ENCODE peak calls at places on chromosomes 4 and X, in six cellular contexts. J is spleen, O is testis, N is vagina, B is A549, Z is uterus. T is an unnamed sample.
A peak's percentile ranks its signal among the peaks of the same experiment; 100 is the strongest.

GRCh38 chr4:128163177-128164117 is 102.3 kb downstream of the LARP1B start:
- DNase-seq in Z (no peak), N (no peak), J (no peak), O (no peak), B (peak; percentile 28), T (no peak)

GRCh38 chr4:94924566-94924965 is 166.8 kb downstream of the BMPR1B start:
- DNase-seq in O (no peak), Z (no peak), N (no peak), B (no peak), J (no peak), T (no peak)

GRCh38 chr4:176230827-176231226 is 35.4 kb upstream of the SPATA4 start:
- DNase-seq in Z (no peak), O (no peak), J (no peak), B (no peak), N (no peak), T (no peak)

GRCh38 chr4:134911941-134912340 is 710.4 kb upstream of the PABPC4L start:
- DNase-seq in B (no peak), Z (no peak), O (no peak), J (no peak), N (no peak), T (no peak)

GRCh38 chr4:71272976-71273375 is 65.8 kb upstream of the SLC4A4 start:
- DNase-seq in O (no peak), B (no peak), J (no peak), Z (no peak), N (no peak), T (no peak)

GRCh38 chr4:74933562-74934015 is 673 bp downstream of the PARM1 start:
- DNase-seq in N (no peak), Z (peak; percentile 17), O (peak; percentile 52), J (peak; percentile 76), B (no peak), T (peak; percentile 28)

GRCh38 chr4:32022071-32022470 is 1301.9 kb downstream of the PCDH7 start:
- DNase-seq in O (no peak), J (no peak), N (no peak), B (peak; percentile 17), Z (no peak), T (no peak)

GRCh38 chrX:9562851-9563250 is 98.0 kb downstream of the TBL1X start:
- DNase-seq in O (peak; percentile 45), B (peak; percentile 22), J (no peak), N (no peak), Z (no peak), T (no peak)

GRCh38 chr4:39495446-39496208 is 31.6 kb downstream of the UGDH start:
- DNase-seq in N (no peak), B (no peak), J (no peak), O (no peak), Z (no peak), T (no peak)

GRCh38 chrX:10579018-10579752 is 41.2 kb downstream of the MID1 start:
- DNase-seq in J (no peak), B (no peak), O (no peak), N (no peak), Z (no peak), T (no peak)

GRCh38 chr4:169818063-169818679 is 60.4 kb upstream of the HPF1 start:
- DNase-seq in B (no peak), Z (no peak), O (no peak), N (no peak), J (no peak), T (no peak)

DNA sequence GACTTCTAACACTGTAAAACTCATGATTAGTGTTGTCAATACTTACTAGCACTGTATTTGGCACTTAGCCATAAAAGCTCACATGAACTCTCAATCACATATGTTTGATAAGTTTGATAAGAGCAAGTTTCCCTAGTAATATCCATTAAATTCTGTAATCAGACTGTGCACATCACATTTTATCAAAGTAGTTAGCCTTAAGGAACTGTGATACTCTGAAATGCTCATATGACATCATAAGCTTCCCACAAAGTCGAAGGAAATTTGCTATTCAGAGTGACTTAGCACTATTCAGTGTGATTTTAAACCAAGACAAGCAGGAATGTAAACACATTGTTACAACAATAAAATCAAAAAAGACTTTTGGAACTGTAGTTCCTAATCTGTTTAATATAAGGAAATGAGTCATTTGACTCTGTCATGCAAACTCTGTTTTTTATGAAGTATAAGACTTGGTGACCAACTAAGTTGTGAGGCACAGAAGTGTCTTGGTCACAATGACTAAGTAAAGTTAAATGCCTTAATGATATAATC is 6.7 kb downstream of the SLC7A11 start:
- DNase-seq in Z (no peak), O (no peak), B (no peak), J (no peak), N (no peak), T (no peak)
- H3K27ac ChIP-seq in Z (no peak overlapping the region), O (no peak overlapping the region), B (peak overlapping the region; percentile 92), J (no peak overlapping the region), N (no peak overlapping the region), T (peak overlapping the region; percentile 69)

DNA sequence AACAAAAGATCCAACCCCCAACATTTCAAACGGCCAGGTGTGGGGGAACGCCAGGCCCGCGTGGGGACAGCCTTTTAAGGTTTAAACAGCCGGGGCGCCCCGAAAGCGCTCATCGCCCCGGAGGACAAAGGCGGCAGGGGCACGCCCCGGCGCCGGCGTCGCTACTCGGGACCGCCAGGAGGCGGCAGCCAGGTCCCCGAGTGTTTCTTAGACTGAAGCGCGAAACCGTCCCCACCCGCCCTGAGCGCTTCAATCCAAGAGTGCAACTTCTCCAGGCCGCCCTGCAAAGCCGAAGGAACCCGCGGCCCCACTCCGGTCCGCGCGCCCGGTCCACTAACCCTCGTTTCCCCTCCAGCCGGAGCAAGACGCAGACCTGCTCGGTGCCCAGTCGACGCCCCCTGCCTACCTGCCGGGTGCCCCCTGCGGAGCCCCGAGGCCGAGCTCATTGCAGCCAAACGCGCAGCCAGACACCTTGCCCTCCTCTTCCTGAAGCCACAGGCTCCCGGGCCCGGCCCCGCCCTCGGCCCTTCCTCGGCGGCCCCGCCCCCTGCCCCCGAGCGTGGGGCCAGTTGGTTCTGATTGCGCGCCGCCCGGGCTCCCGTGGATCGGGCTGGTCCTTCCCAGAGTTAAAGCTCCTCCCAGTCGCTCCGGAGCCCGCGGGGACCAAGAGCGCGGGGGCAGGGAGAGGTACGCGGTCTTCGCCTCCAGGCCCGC is at the start of gene CASP6:
- DNase-seq in Z (peak; percentile 85), J (peak; percentile 95), B (peak; percentile 54), N (no peak), O (peak; percentile 87), T (peak; percentile 92)
- TF ChIP-seq POLR2A in Z (peak; percentile 48), J (no peak), B (peak; percentile 42), N (no peak), O (no peak), T (no peak)

DNA sequence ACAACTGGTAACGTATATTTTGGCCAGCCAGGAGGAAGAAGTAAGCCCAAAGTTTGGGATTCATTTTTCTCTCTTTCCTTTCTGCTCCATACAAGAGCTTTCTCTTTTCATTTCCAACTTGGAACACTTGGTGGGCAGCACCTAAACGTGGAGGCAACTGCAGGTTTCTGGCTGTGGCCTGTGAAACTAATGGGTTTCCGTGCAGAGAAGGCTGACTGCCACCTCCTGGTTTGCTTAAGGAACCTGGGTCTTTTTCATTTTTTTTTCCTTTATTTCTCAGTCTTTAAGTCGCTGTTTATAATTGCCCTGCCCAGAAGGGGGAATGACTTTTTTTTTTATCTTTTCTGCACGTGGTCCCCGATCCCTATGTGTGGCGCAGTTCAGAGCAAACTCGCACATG is 15.4 kb downstream of the ZNF718 start:
- DNase-seq in Z (no peak), O (no peak), B (no peak), J (no peak), N (no peak), T (no peak)
- H3K9me3 ChIP-seq in Z (peaks cover 12% of the 10 kb centered on the region), O (no peaks in the 10 kb centered on the region), B (peaks cover 71% of the 10 kb centered on the region), J (peaks cover 100% of the 10 kb centered on the region), N (peaks cover 54% of the 10 kb centered on the region), T (peaks cover 53% of the 10 kb centered on the region)

GRCh38 chr4:87046111-87046510 is 111.3 kb downstream of the AFF1 start:
- DNase-seq in N (no peak), J (no peak), O (no peak), B (no peak), Z (no peak), T (no peak)
- H3K27ac ChIP-seq in N (peak overlapping the region; percentile 84), J (peak overlapping the region; percentile 81), O (no peak overlapping the region), B (no peak overlapping the region), Z (peak overlapping the region; percentile 89), T (peak overlapping the region; percentile 69)

DNA sequence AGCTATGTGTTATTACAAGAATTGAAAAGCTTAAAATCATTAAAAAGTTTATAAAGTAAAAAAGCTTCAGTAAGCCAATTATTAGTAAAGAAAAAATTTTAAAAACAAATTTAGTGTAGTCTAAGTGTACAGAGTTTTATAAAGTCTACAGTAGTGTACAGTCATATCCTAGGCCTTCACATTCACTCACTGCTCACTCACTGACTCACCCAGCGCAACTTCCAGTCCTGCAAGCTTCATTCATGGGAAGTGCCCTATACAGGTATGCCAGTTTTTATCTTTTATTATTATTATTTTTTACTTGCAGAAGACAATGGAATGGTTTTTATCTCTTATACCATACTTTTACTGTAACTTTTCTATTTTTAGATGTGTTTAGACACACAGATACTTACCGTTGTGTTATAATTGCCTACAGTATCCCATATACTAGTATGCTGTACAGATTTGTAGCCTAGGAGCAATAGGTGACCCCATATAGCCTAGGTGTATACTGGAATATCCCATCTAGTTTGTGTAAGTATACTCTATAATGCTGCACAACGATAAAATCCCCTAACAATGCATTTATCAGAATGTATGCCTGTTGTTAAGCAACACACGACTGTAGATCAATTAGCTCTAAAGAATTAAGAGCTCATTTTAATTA is 230.7 kb downstream of the DCLK2 start:
- DNase-seq in B (no peak), N (no peak), O (no peak), J (no peak), Z (no peak), T (no peak)
- TF ChIP-seq POLR2A in B (no peak), N (no peak), O (no peak), J (no peak), Z (no peak), T (no peak)

GRCh38 chr4:19736968-19737756 is 514.5 kb upstream of the SLIT2 start:
- DNase-seq in O (no peak), N (no peak), B (no peak), J (no peak), Z (no peak), T (no peak)
- H3K9me3 ChIP-seq in O (no peaks in the 10 kb centered on the region), N (no peaks in the 10 kb centered on the region), B (no peaks in the 10 kb centered on the region), J (peaks cover 8% of the 10 kb centered on the region), Z (no peaks in the 10 kb centered on the region), T (no peaks in the 10 kb centered on the region)

GRCh38 chrX:136246201-136246600 is 5.0 kb downstream of the MAP7D3 start:
- DNase-seq in O (no peak), N (no peak), J (no peak), Z (no peak), B (no peak), T (no peak)

GRCh38 chrX:136251042-136251991 is at the start of gene MAP7D3:
- DNase-seq in B (peak; percentile 54), J (peak; percentile 93), O (peak; percentile 70), Z (peak; percentile 65), N (no peak), T (peak; percentile 60)

GRCh38 chrX:136255543-136255942 is 4.3 kb upstream of the MAP7D3 start:
- DNase-seq in Z (no peak), B (no peak), O (peak; percentile 22), J (no peak), N (no peak), T (no peak)

GRCh38 chrX:136250191-136251041 is 784 bp downstream of the MAP7D3 start:
- DNase-seq in J (no peak), B (peak; percentile 40), O (peak; percentile 23), N (no peak), Z (no peak), T (no peak)
- H3K27ac ChIP-seq in J (peak overlapping the region; percentile 80), B (peak overlapping the region; percentile 95), O (peak overlapping the region; percentile 77), N (peak overlapping the region; percentile 69), Z (peak overlapping the region; percentile 83), T (peak overlapping the region; percentile 74)

GRCh38 chrX:41923257-41923924 is at the start of gene CASK:
- DNase-seq in Z (peak; percentile 93), O (peak; percentile 91), J (peak; percentile 96), B (peak; percentile 52), N (no peak), T (peak; percentile 94)
- TF ChIP-seq POLR2A in Z (peak; percentile 88), O (peak; percentile 8), J (no peak), B (peak; percentile 51), N (no peak), T (no peak)

GRCh38 chrX:7127058-7127457 is 20.5 kb upstream of the STS start:
- DNase-seq in Z (no peak), O (no peak), B (no peak), N (no peak), J (no peak), T (no peak)
- H3K9me3 ChIP-seq in Z (no peaks in the 10 kb centered on the region), O (no peaks in the 10 kb centered on the region), B (no peaks in the 10 kb centered on the region), N (no peaks in the 10 kb centered on the region), J (no peaks in the 10 kb centered on the region), T (no peaks in the 10 kb centered on the region)

T was measured in stomach.